ENCODE peak calls at places on chromosomes 12 and 14, in four cellular contexts. One of them, this sample, is unnamed.

GRCh38 chr14:71289536-71289935 is 382.3 kb downstream of the PCNX1 start:
- DNase-seq in nucleus accumbens: no peak
- DNase-seq in NCI-H1092 treated with DMSO at 0.1 percent for 48 hours: no peak
- DNase-seq in Peyer's patch: no peak
- DNase-seq in this sample: no peak

GRCh38 chr12:48901278-48901677 is 24.0 kb downstream of the FKBP11 start:
- DNase-seq in NCI-H1092 treated with DMSO at 0.1 percent for 48 hours: no peak
- DNase-seq in nucleus accumbens: no peak
- DNase-seq in Peyer's patch: no peak
- DNase-seq in this sample: no peak

GRCh38 chr12:112906712-112907414 is at the start of gene OAS1:
- DNase-seq in nucleus accumbens: no peak
- DNase-seq in NCI-H1092 treated with DMSO at 0.1 percent for 48 hours: peak; percentile 41
- DNase-seq in Peyer's patch: no peak
- DNase-seq in this sample: no peak

GRCh38 chr14:105281354-105282097 is 19.3 kb downstream of the BRF1 start:
- DNase-seq in Peyer's patch: no peak
- DNase-seq in NCI-H1092 treated with DMSO at 0.1 percent for 48 hours: no peak
- DNase-seq in nucleus accumbens: no peak
- DNase-seq in this sample: no peak

GRCh38 chr12:50505945-50506344 is 1.2 kb downstream of the DIP2B start:
- DNase-seq in NCI-H1092 treated with DMSO at 0.1 percent for 48 hours: no peak
- DNase-seq in nucleus accumbens: peak; percentile 29
- DNase-seq in Peyer's patch: no peak
- DNase-seq in this sample: no peak

GRCh38 chr14:68740798-68741480 is 51.9 kb downstream of the ZFP36L1 start:
- DNase-seq in NCI-H1092 treated with DMSO at 0.1 percent for 48 hours: no peak
- DNase-seq in Peyer's patch: no peak
- DNase-seq in nucleus accumbens: no peak
- DNase-seq in this sample: no peak

GRCh38 chr12:102956738-102957338 is 636 bp upstream of the ASCL1 start:
- DNase-seq in NCI-H1092 treated with DMSO at 0.1 percent for 48 hours: peak; percentile 61
- DNase-seq in Peyer's patch: no peak
- DNase-seq in nucleus accumbens: no peak
- DNase-seq in this sample: peak; percentile 43

GRCh38 chr12:68250454-68250853 is 3.0 kb downstream of the IL22 start:
- DNase-seq in NCI-H1092 treated with DMSO at 0.1 percent for 48 hours: no peak
- DNase-seq in Peyer's patch: no peak
- DNase-seq in nucleus accumbens: no peak
- DNase-seq in this sample: no peak

GRCh38 chr12:112928978-112929377 is 9.3 kb upstream of the OAS3 start:
- DNase-seq in NCI-H1092 treated with DMSO at 0.1 percent for 48 hours: no peak
- DNase-seq in Peyer's patch: no peak
- DNase-seq in nucleus accumbens: no peak
- DNase-seq in this sample: no peak

GRCh38 chr12:29957835-29958234 is 174.1 kb upstream of the TMTC1 start:
- DNase-seq in Peyer's patch: no peak
- DNase-seq in NCI-H1092 treated with DMSO at 0.1 percent for 48 hours: no peak
- DNase-seq in nucleus accumbens: no peak
- DNase-seq in this sample: no peak

GRCh38 chr12:130258863-130259262 is 78.8 kb upstream of the PIWIL1 start:
- DNase-seq in NCI-H1092 treated with DMSO at 0.1 percent for 48 hours: no peak
- DNase-seq in Peyer's patch: no peak
- DNase-seq in nucleus accumbens: no peak
- DNase-seq in this sample: no peak

GRCh38 chr12:87660987-87661769 is 368.0 kb downstream of the C12orf50 start:
- DNase-seq in nucleus accumbens: no peak
- DNase-seq in NCI-H1092 treated with DMSO at 0.1 percent for 48 hours: no peak
- DNase-seq in Peyer's patch: no peak
- DNase-seq in this sample: no peak

GRCh38 chr14:26872510-26872909 is 274.7 kb upstream of the NOVA1 start:
- DNase-seq in nucleus accumbens: no peak
- DNase-seq in Peyer's patch: no peak
- DNase-seq in NCI-H1092 treated with DMSO at 0.1 percent for 48 hours: no peak
- DNase-seq in this sample: no peak

GRCh38 chr12:81542621-81543020 is 216.5 kb downstream of the PPFIA2 start:
- DNase-seq in nucleus accumbens: no peak
- DNase-seq in NCI-H1092 treated with DMSO at 0.1 percent for 48 hours: no peak
- DNase-seq in Peyer's patch: no peak
- DNase-seq in this sample: no peak

GRCh38 chr12:42953021-42953420 is 363.5 kb upstream of the PRICKLE1 start:
- DNase-seq in NCI-H1092 treated with DMSO at 0.1 percent for 48 hours: no peak
- DNase-seq in Peyer's patch: no peak
- DNase-seq in nucleus accumbens: no peak
- DNase-seq in this sample: no peak

GRCh38 chr14:29648045-29648444 is 279.6 kb downstream of the PRKD1 start:
- DNase-seq in nucleus accumbens: no peak
- DNase-seq in Peyer's patch: no peak
- DNase-seq in NCI-H1092 treated with DMSO at 0.1 percent for 48 hours: no peak
- DNase-seq in this sample: no peak

GRCh38 chr12:90407841-90408240 is 547.1 kb downstream of the CCER1 start:
- DNase-seq in NCI-H1092 treated with DMSO at 0.1 percent for 48 hours: no peak
- DNase-seq in nucleus accumbens: no peak
- DNase-seq in Peyer's patch: no peak
- DNase-seq in this sample: no peak

GRCh38 chr12:54125950-54126695 is 62.7 kb downstream of the SMUG1 start:
- DNase-seq in NCI-H1092 treated with DMSO at 0.1 percent for 48 hours: peak; percentile 48
- DNase-seq in Peyer's patch: no peak
- DNase-seq in nucleus accumbens: no peak
- DNase-seq in this sample: no peak

GRCh38 chr12:58479403-58479802 is 440.9 kb downstream of the LRIG3 start:
- DNase-seq in nucleus accumbens: no peak
- DNase-seq in NCI-H1092 treated with DMSO at 0.1 percent for 48 hours: no peak
- DNase-seq in Peyer's patch: no peak
- DNase-seq in this sample: no peak

GRCh38 chr14:29925106-29925722 is 2.4 kb downstream of the PRKD1 start:
- DNase-seq in Peyer's patch: no peak
- DNase-seq in NCI-H1092 treated with DMSO at 0.1 percent for 48 hours: no peak
- DNase-seq in nucleus accumbens: no peak
- DNase-seq in this sample: no peak

GRCh38 chr12:85519163-85519562 is 239.1 kb downstream of the ALX1 start:
- DNase-seq in Peyer's patch: no peak
- DNase-seq in nucleus accumbens: no peak
- DNase-seq in NCI-H1092 treated with DMSO at 0.1 percent for 48 hours: no peak
- DNase-seq in this sample: no peak

This sample was measured in NCI-H1930.